ENCODE peak calls at places on chromosomes 13 and 19, in seven cellular contexts. E is psoas muscle, W is left ventricle myocardium inferior, U is cardiac fibroblast, D is neural progenitor cell, N is AG04450, Z is esophagus squamous epithelium. I is an unnamed sample.

GRCh38 chr13:85665286-85665685 is 133.9 kb downstream of the SLITRK6 start:
- DNase-seq in Z (no peak), N (peak), W (no peak), E (no peak), U (no peak), D (no peak), I (no peak)

GRCh38 chr13:78100481-78100880 is 181.8 kb upstream of the EDNRB start:
- DNase-seq in U (no peak), W (no peak), E (no peak), N (no peak), D (no peak), Z (no peak), I (no peak)

GRCh38 chr13:40974460-40975407 is 44.4 kb downstream of the ELF1 start:
- DNase-seq in U (peak), Z (no peak), E (no peak), N (no peak), W (no peak), D (peak), I (no peak)

GRCh38 chr13:29909975-29910674 is 59.7 kb upstream of the UBL3 start:
- DNase-seq in D (no peak), E (no peak), U (peak), Z (no peak), W (peak), N (no peak), I (no peak)

GRCh38 chr13:110244096-110244830 is 62.7 kb downstream of the COL4A1 start:
- DNase-seq in N (no peak), E (no peak), D (no peak), U (no peak), Z (no peak), W (no peak), I (no peak)

GRCh38 chr19:2495130-2495641 is 19.3 kb downstream of the GADD45B start:
- DNase-seq in D (peak), E (peak), W (peak), N (no peak), U (peak), Z (no peak), I (peak)

GRCh38 chr19:15284091-15284490 is 48.2 kb downstream of the BRD4 start:
- DNase-seq in W (no peak), N (no peak), Z (no peak), E (no peak), U (no peak), D (no peak), I (no peak)

GRCh38 chr19:41449079-41449864 is 6.3 kb downstream of the ERICH4 start:
- DNase-seq in Z (no peak), D (peak), N (peak), E (peak), U (peak), W (peak), I (peak)

GRCh38 chr19:3501780-3502179 is 1.3 kb upstream of the DOHH start:
- DNase-seq in N (no peak), D (no peak), E (no peak), W (no peak), U (no peak), Z (no peak), I (no peak)

GRCh38 chr13:49681837-49682236 is 9.4 kb downstream of the EBPL start:
- DNase-seq in D (peak), Z (no peak), N (no peak), W (no peak), E (no peak), U (peak), I (no peak)

GRCh38 chr19:52963229-52963760 is 614 bp upstream of the ZNF816 start:
- DNase-seq in W (peak), Z (no peak), N (no peak), U (no peak), E (no peak), D (peak), I (peak)

GRCh38 chr19:29521291-29522075 is 4.3 kb upstream of the VSTM2B start:
- DNase-seq in D (no peak), Z (no peak), N (no peak), W (no peak), E (no peak), U (no peak), I (no peak)

GRCh38 chr13:47672245-47672975 is 328.7 kb downstream of the SUCLA2 start:
- DNase-seq in Z (no peak), W (no peak), U (peak), E (no peak), N (no peak), D (no peak), I (no peak)

GRCh38 chr13:33033361-33033812 is 17.2 kb downstream of the KL start:
- DNase-seq in N (no peak), W (no peak), U (no peak), Z (no peak), D (no peak), E (no peak), I (no peak)

GRCh38 chr13:38350114-38350617 is 515 bp downstream of the UFM1 start:
- DNase-seq in E (peak), W (peak), U (peak), N (no peak), D (peak), Z (no peak), I (peak)

DNA sequence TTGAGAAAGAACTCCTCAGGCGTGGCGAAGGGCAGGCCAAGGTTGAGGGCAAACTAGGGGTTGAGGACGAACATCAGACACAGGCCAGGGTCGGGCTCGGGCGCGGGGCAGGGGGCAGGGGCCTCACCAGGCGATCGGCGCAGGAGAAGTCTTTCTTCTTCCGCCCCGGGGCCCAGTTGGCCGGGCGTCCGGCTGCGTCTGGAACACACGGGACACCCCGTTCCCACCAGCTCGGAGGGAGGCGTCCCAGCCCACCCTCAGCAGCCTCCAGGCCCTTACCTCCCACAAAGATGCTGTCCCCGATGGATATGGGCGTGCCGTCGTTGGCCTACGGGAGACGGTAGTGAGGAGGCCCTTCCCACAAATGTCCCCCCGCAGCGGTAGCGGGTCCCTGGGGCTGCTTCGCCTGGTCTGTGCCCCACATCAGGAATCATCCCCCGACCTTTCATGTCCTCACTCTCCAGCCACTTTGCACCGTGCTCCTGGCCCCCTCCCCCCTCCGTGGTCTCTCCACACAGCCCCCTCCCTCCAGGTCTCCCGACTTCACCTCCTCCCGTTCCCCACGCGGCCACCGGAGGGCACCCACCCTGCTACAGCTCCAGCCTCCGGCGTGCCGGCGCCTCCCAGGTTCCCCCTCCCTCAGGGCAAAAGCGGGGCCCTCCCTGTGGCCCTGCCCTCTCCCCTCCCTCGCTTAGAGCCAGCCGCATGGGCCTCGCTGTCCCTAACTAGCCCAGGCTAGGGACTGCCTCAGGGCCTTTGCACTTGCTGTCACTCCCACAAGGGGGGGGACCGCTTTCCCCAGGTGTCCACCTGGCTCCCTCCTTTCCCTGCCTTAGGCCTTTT is 4.7 kb downstream of the PNKP start:
- DNase-seq in Z (no peak), U (no peak), D (peak), W (no peak), N (no peak), E (no peak), I (no peak)
- TF ChIP-seq CTCF in Z (no peak), U (peak), D (peak), W (peak), N (peak), E (no peak), I (no peak)

DNA sequence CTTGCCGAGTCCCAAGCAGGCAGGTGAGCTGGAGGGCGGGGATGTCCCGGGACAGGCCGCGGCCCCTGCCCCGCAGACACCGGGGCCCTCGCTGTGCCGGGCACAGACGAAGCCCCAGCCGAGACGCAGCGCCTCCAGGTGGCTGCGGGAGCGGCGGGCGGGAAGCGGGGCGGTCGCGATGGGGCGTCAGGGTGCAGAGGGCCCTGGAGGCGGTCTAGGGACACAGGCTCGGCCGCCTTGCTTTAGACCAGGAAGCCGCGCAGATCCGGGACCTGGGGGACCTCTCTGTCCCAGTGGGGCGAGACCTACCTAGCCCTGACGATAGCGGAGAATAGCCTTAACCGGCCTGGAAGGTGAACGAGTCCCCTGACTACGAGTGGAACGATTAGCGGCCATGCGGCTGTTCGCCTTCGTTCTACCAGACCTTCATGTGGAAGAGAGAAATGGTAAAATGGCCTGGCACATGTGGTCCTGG is 4.2 kb upstream of the ZNF564 start:
- DNase-seq in Z (no peak), U (no peak), D (no peak), E (no peak), W (no peak), N (no peak), I (no peak)
- TF ChIP-seq CTCF in Z (no peak), U (no peak), D (no peak), E (no peak), W (peak), N (no peak), I (no peak)

GRCh38 chr13:92984151-92984550 is 242.5 kb upstream of the GPC6 start:
- DNase-seq in D (no peak), W (no peak), U (no peak), Z (no peak), N (no peak), E (no peak), I (no peak)
- TF ChIP-seq CTCF in D (no peak), W (no peak), U (no peak), Z (no peak), N (no peak), E (no peak), I (no peak)

GRCh38 chr13:105773887-105774538 is 761.4 kb downstream of the EFNB2 start:
- DNase-seq in W (no peak), Z (no peak), U (peak), N (no peak), E (no peak), D (peak), I (no peak)
- TF ChIP-seq CTCF in W (no peak), Z (no peak), U (no peak), N (no peak), E (no peak), D (no peak), I (no peak)

GRCh38 chr13:39815345-39816111 is 160.1 kb downstream of the COG6 start:
- DNase-seq in D (no peak), U (peak), E (no peak), Z (no peak), W (no peak), N (no peak), I (no peak)
- TF ChIP-seq CTCF in D (no peak), U (no peak), E (no peak), Z (no peak), W (peak), N (no peak), I (no peak)

DNA sequence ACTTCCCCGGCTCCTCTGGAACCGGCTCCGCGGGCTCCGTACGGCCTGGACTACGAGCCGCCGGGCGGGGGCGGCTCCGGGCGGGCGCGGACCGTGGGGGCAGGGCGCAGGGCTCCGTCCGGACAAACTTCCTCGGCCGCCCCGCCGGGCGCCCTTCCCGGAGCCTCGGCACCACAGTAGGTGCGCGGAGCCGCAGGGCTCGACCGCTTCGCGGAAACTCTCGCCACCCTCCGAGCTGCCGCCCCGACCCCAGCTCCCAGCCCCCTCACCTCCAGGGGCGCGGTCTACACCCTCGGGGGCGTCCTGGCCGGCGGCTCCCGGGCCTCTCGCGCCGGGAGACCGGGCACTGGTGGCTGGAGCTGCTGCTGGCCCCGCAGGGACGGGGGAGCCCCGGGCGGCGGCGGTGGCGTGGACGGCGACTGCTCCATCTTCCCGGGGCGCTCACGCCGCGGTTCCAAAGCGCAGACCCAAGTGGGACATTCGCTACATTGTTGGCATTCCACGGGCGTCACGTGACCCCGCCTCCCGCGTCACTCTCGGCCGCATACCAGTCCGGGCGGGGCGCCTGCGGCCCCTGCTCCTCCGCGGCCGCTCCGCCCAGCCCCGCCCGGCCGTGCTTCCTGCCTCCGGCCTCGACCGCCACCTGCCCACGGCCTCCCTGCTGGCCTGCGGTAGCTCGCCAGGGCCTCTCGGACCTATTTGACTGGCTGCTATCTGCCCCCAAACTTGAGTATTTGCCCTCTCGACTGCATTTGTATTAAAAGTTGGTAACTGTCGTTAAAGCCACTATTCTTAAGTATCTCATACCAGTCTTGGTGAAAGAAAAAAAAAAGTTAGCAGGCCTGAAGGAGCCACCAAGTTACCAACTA is at the start of gene LATS2:
- DNase-seq in N (peak), D (peak), U (peak), W (peak), Z (peak), E (peak), I (peak)
- TF ChIP-seq CTCF in N (peak), D (no peak), U (no peak), W (peak), Z (peak), E (peak), I (no peak)

GRCh38 chr13:90867336-90867683 is 480.2 kb upstream of the MIR17HG start:
- DNase-seq in D (peak), W (peak), N (peak), Z (peak), E (peak), U (peak), I (peak)
- TF ChIP-seq CTCF in D (peak), W (peak), N (peak), Z (peak), E (peak), U (peak), I (peak)

GRCh38 chr13:113762075-113762474 is 3.0 kb downstream of the TMEM255B start:
- DNase-seq in N (no peak), E (no peak), D (no peak), W (no peak), U (no peak), Z (no peak), I (no peak)

GRCh38 chr13:113761136-113761535 is 2.1 kb downstream of the TMEM255B start:
- DNase-seq in Z (no peak), N (no peak), W (no peak), D (no peak), E (no peak), U (no peak), I (no peak)

GRCh38 chr13:113759525-113760137 is 605 bp downstream of the TMEM255B start:
- DNase-seq in N (no peak), D (peak), E (peak), W (no peak), Z (no peak), U (peak), I (no peak)

GRCh38 chr13:113756441-113757097 is 2.5 kb upstream of the TMEM255B start:
- DNase-seq in U (no peak), W (no peak), Z (no peak), D (no peak), E (no peak), N (no peak), I (no peak)

GRCh38 chr13:113758651-113759524 is at the start of gene TMEM255B:
- DNase-seq in N (peak), W (peak), Z (peak), E (peak), U (peak), D (peak), I (peak)
- TF ChIP-seq CTCF in N (no peak), W (peak), Z (peak), E (peak), U (no peak), D (peak), I (peak)

GRCh38 chr19:33304760-33305647 is 2.7 kb upstream of the CEBPA start:
- DNase-seq in E (no peak), D (no peak), Z (no peak), U (no peak), N (no peak), W (no peak), I (peak)
- TF ChIP-seq CTCF in E (no peak), D (no peak), Z (no peak), U (no peak), N (no peak), W (no peak), I (no peak)

I was measured in pancreas.